ENCODE peak calls at places on chromosome 10, in six cellular contexts. T is GM23338, U is stomach, P is Peyer's patch, O is suprapubic skin, B is body of pancreas. M is an unnamed sample.

GRCh38 chr10:27720529-27720928 is 25.1 kb downstream of the MKX start:
- DNase-seq in T (no peak), U (no peak), P (no peak), O (no peak), B (no peak), M (no peak)

GRCh38 chr10:44991571-44991970 is 9.2 kb upstream of the ZNF22 start:
- DNase-seq in T (no peak), U (no peak), P (no peak), O (no peak), B (peak; percentile 79), M (no peak)

GRCh38 chr10:48901152-48901705 is 38.4 kb downstream of the LRRC18 start:
- DNase-seq in T (no peak), U (no peak), P (no peak), O (no peak), B (no peak), M (no peak)

GRCh38 chr10:37831495-37832333 is 25.7 kb downstream of the ZNF248 start:
- DNase-seq in T (no peak), U (no peak), P (no peak), O (no peak), B (no peak), M (no peak)

GRCh38 chr10:132977076-132977475 is 34.7 kb upstream of the CFAP46 start:
- DNase-seq in T (no peak), U (no peak), P (no peak), O (no peak), B (no peak), M (peak; percentile 7)

GRCh38 chr10:126014309-126014708 is 117.9 kb downstream of the FANK1 start:
- DNase-seq in T (no peak), U (no peak), P (no peak), O (no peak), B (no peak), M (no peak)

GRCh38 chr10:100743626-100744135 is 1.7 kb upstream of the PAX2 start:
- DNase-seq in T (peak; percentile 77), U (peak; percentile 52), P (no peak), O (no peak), B (peak; percentile 66), M (no peak)

GRCh38 chr10:34097682-34098081 is 717.4 kb downstream of the PARD3 start:
- DNase-seq in T (no peak), U (no peak), P (no peak), O (no peak), B (no peak), M (no peak)

GRCh38 chr10:27526242-27526641 is 22.1 kb downstream of the RAB18 start:
- DNase-seq in T (peak; percentile 12), U (no peak), P (no peak), O (no peak), B (no peak), M (no peak)

GRCh38 chr10:94053639-94053932 is 59.9 kb downstream of the PLCE1 start:
- DNase-seq in T (no peak), U (no peak), P (no peak), O (no peak), B (no peak), M (no peak)

GRCh38 chr10:24822557-24822956 is 98.9 kb upstream of the ARHGAP21 start:
- DNase-seq in T (no peak), U (no peak), P (no peak), O (no peak), B (no peak), M (no peak)

GRCh38 chr10:13767721-13768178 is 181.0 kb downstream of the PRPF18 start:
- DNase-seq in T (no peak), U (no peak), P (no peak), O (no peak), B (no peak), M (no peak)

GRCh38 chr10:51876528-51876927 is 177.1 kb upstream of the CSTF2T start:
- DNase-seq in T (no peak), U (no peak), P (no peak), O (no peak), B (no peak), M (no peak)

GRCh38 chr10:48505394-48506112 is 99.3 kb downstream of the ARHGAP22 start:
- DNase-seq in T (peak; percentile 73), U (peak; percentile 17), P (no peak), O (peak; percentile 43), B (no peak), M (no peak)

GRCh38 chr10:129031233-129032150 is 435.5 kb upstream of the MGMT start:
- DNase-seq in T (peak; percentile 80), U (peak; percentile 45), P (no peak), O (no peak), B (peak; percentile 48), M (peak; percentile 57)

GRCh38 chr10:125005312-125006187 is 63.6 kb downstream of the ZRANB1 start:
- DNase-seq in T (no peak), U (peak; percentile 23), P (no peak), O (peak; percentile 67), B (no peak), M (no peak)

GRCh38 chr10:124560377-124560776 is 98.8 kb downstream of the LHPP start:
- DNase-seq in T (no peak), U (no peak), P (no peak), O (no peak), B (no peak), M (peak; percentile 65)

GRCh38 chr10:92604841-92605240 is 11.9 kb downstream of the KIF11 start:
- DNase-seq in T (no peak), U (no peak), P (no peak), O (no peak), B (no peak), M (no peak)

GRCh38 chr10:102770792-102771191 is 27.0 kb downstream of the WBP1L start:
- DNase-seq in T (no peak), U (no peak), P (no peak), O (no peak), B (peak; percentile 40), M (no peak)

GRCh38 chr10:99329891-99330674 is 927 bp downstream of the CNNM1 start:
- DNase-seq in T (peak; percentile 59), U (peak; percentile 48), P (no peak), O (no peak), B (peak; percentile 56), M (no peak)

GRCh38 chr10:13329565-13329964 is 18.5 kb downstream of the SEPHS1 start:
- DNase-seq in T (no peak), U (no peak), P (no peak), O (no peak), B (no peak), M (no peak)

GRCh38 chr10:90847436-90847835 is 10.4 kb downstream of the HTR7 start:
- DNase-seq in T (no peak), U (no peak), P (no peak), O (no peak), B (no peak), M (no peak)

GRCh38 chr10:25083546-25084111 is 67.2 kb downstream of the THNSL1 start:
- DNase-seq in T (no peak), U (no peak), P (no peak), O (no peak), B (no peak), M (no peak)

GRCh38 chr10:14382022-14382421 is 51.3 kb upstream of the FRMD4A start:
- DNase-seq in T (no peak), U (no peak), P (no peak), O (no peak), B (no peak), M (no peak)

GRCh38 chr10:113239569-113239968 is 289.5 kb downstream of the TCF7L2 start:
- DNase-seq in T (no peak), U (no peak), P (no peak), O (no peak), B (no peak), M (no peak)

DNA sequence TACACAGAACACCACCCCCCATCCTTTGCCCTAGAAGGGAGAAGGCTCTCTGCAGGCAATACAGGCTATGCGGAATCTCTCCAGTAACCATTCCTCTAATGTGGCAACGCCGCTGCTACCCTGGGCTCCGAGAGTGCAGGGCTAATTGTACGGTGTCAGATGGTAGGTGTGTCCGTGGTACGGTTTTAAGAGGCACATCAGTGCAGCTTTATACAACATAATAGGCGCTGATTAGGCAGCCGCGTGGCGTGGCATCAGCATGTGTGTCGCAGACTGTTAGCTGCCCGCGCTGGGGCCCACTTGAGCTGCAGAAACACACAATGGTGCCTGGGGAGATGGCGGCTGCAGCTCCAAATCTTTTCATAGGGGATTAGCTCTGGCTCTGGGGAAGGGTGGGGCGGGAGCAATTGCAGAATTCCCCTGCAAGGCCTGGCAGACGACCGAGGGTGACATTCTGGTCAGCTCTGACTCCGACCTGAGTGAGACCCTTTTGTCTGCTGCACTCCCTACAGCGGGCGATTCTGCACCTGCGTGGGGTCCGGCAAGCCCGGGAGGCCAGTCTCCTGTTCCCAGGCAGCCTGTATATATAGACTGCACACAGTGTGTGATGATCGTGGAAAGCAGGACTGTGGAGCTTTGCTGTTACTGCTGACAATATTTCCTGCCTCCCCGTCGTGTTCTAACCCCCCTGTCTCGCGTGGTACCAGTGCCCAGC is 722.7 kb upstream of the CELF2 start:
- DNase-seq in T (peak; percentile 3), U (no peak), P (no peak), O (no peak), B (no peak), M (no peak)
- H3K4me3 ChIP-seq in T (no peak overlapping the region), U (no peak overlapping the region), P (no peak overlapping the region), O (no peak overlapping the region), B (no peak overlapping the region), M (peak overlapping the region; percentile 14)

DNA sequence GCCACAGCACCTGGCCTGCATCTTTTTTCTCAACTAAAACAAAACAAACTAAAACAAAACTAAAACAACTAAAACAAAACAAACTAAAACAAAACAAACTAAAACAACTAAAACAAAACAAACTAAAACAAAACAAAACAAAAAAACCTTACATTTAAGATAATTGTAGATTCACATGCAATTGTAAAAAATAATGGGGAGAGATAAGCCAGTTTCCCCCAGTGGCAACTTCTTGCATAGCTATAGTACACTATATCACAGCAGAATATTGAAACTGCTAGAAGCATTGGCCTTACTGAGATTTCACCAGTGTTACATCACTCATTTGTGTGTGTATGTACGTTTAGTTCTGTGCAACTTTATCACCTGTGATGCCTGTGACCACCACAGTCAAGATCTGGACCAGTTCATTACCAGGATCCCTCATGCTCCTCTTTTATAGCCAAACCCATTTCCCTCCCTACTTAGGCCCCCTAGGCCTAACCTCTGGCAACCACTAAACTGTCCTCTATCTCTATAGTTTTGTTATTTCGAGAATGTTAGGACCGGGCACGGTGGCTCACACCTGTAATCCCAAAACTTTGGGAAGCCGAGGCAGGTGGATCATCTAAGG is 9.3 kb downstream of the FXYD4 start:
- DNase-seq in T (no peak), U (no peak), P (no peak), O (no peak), B (no peak), M (no peak)
- H3K27ac ChIP-seq in T (no peak overlapping the region), U (no peak overlapping the region), P (no peak overlapping the region), O (no peak overlapping the region), B (no peak overlapping the region), M (no peak overlapping the region)

GRCh38 chr10:119006451-119007210 is 22.9 kb upstream of the NANOS1 start:
- DNase-seq in T (no peak), U (peak; percentile 69), P (no peak), O (peak; percentile 55), B (peak; percentile 41), M (no peak)
- H3K4me3 ChIP-seq in T (no peak overlapping the region), U (no peak overlapping the region), P (no peak overlapping the region), O (no peak overlapping the region), B (no peak overlapping the region), M (no peak overlapping the region)

GRCh38 chr10:119211625-119212441 is 4.5 kb downstream of the GRK5 start:
- DNase-seq in T (no peak), U (no peak), P (no peak), O (no peak), B (no peak), M (no peak)
- H3K27ac ChIP-seq in T (no peak overlapping the region), U (peak overlapping the region; percentile 97), P (peak overlapping the region; percentile 75), O (no peak overlapping the region), B (no peak overlapping the region), M (peak overlapping the region; percentile 97)

M was measured in left ventricle myocardium inferior.